ENCODE peak calls at places on chromosome 9, in four cellular contexts. J, W, C and Z are unnamed samples.

GRCh38 chr9:34347800-34348158 is 18.4 kb downstream of the NUDT2 start:
- DNase-seq in W (no peak), C (no peak), J (no peak), Z (no peak)

GRCh38 chr9:104074876-104075275 is 19.2 kb upstream of the SMC2 start:
- DNase-seq in W (no peak), J (no peak), C (peak; percentile 32), Z (no peak)

GRCh38 chr9:88976186-88976887 is 14.9 kb upstream of the S1PR3 start:
- DNase-seq in J (no peak), C (no peak), W (no peak), Z (no peak)

GRCh38 chr9:22040760-22041159 is 31.7 kb upstream of the CDKN2B start:
- DNase-seq in J (no peak), W (no peak), C (no peak), Z (no peak)

GRCh38 chr9:97970106-97970505 is 13.0 kb upstream of the ANP32B start:
- DNase-seq in J (no peak), C (no peak), W (no peak), Z (no peak)

GRCh38 chr9:84939766-84940165 is 270.2 kb downstream of the NTRK2 start:
- DNase-seq in J (no peak), W (no peak), C (no peak), Z (no peak)

GRCh38 chr9:114046876-114047275 is 31.2 kb downstream of the AMBP start:
- DNase-seq in W (no peak), J (no peak), C (no peak), Z (no peak)

GRCh38 chr9:128385493-128386205 is 14.5 kb downstream of the URM1 start:
- DNase-seq in W (peak; percentile 34), J (no peak), C (no peak), Z (no peak)

GRCh38 chr9:128323192-128323730 is 622 bp downstream of the COQ4 start:
- DNase-seq in W (no peak), C (no peak), J (peak; percentile 22), Z (no peak)

GRCh38 chr9:124477211-124478013 is 27.2 kb downstream of the ADGRD2 start:
- DNase-seq in J (peak; percentile 78), W (no peak), C (no peak), Z (no peak)

GRCh38 chr9:120374817-120375216 is 205.2 kb downstream of the CDK5RAP2 start:
- DNase-seq in C (no peak), W (no peak), J (no peak), Z (no peak)

GRCh38 chr9:92043002-92043401 is 72.2 kb downstream of the SPTLC1 start:
- DNase-seq in J (no peak), C (no peak), W (no peak), Z (no peak)

GRCh38 chr9:125807065-125807464 is 59.9 kb downstream of the PBX3 start:
- DNase-seq in C (no peak), W (no peak), J (no peak), Z (no peak)

GRCh38 chr9:23851024-23851629 is 25.1 kb upstream of the ELAVL2 start:
- DNase-seq in C (no peak), W (peak; percentile 68), J (no peak), Z (no peak)

GRCh38 chr9:9112001-9112725 is 1312.6 kb upstream of the DMAC1 start:
- DNase-seq in J (no peak), C (no peak), W (no peak), Z (no peak)

GRCh38 chr9:128882677-128883590 is 1.0 kb downstream of the LRRC8A start:
- DNase-seq in C (peak; percentile 31), J (peak; percentile 31), W (no peak), Z (no peak)

GRCh38 chr9:115157245-115157674 is 39.3 kb upstream of the TNC start:
- DNase-seq in W (no peak), J (no peak), C (no peak), Z (no peak)

GRCh38 chr9:17065062-17065461 is 69.8 kb upstream of the CNTLN start:
- DNase-seq in J (no peak), C (peak; percentile 2), W (no peak), Z (no peak)
- TF ChIP-seq ETV6 in J (no peak), C (no peak), W (no peak), Z (no peak)

GRCh38 chr9:76558465-76558864 is 99.5 kb downstream of the GCNT1 start:
- DNase-seq in C (no peak), W (no peak), J (no peak), Z (no peak)

GRCh38 chr9:76557674-76558073 is 98.7 kb downstream of the GCNT1 start:
- DNase-seq in C (no peak), J (no peak), W (no peak), Z (no peak)

GRCh38 chr9:76553680-76554079 is 94.7 kb downstream of the GCNT1 start:
- DNase-seq in W (no peak), C (no peak), J (no peak), Z (no peak)

DNA sequence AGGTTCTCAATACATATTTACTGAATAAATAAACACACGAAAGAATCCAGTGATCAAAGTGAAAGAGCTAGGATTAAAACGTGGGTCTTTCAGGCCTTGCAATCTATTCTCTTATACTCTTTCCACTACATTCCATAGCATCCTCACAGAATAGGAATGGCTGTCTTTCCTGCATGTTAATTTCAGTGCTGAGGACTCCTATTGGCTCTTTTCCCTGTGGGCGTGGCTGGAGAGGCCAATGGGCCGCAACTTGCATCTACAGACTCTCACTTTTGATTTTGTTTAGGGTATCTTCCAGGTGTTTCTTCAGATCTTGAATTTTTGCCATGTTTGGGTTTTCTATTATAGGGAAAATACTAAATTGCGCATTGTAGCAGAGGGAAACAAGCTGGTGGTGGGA is 93.8 kb downstream of the GCNT1 start:
- DNase-seq in W (no peak), J (peak; percentile 14), C (no peak), Z (no peak)
- TF ChIP-seq ETV6 in W (no peak), J (no peak), C (no peak), Z (no peak)

GRCh38 chr9:101369286-101369685 is 15.5 kb downstream of the BAAT start:
- DNase-seq in W (no peak), C (no peak), J (no peak), Z (no peak)
- TF ChIP-seq ETV6 in W (no peak), C (no peak), J (no peak), Z (no peak)

GRCh38 chr9:86822414-86822813 is 124.9 kb downstream of the GAS1 start:
- DNase-seq in W (no peak), J (no peak), C (no peak), Z (no peak)

GRCh38 chr9:86829496-86830046 is 117.7 kb downstream of the GAS1 start:
- DNase-seq in W (no peak), C (no peak), J (no peak), Z (no peak)

GRCh38 chr9:86828631-86829030 is 118.7 kb downstream of the GAS1 start:
- DNase-seq in J (no peak), W (no peak), C (no peak), Z (no peak)

GRCh38 chr9:86822006-86822405 is 125.3 kb downstream of the GAS1 start:
- DNase-seq in C (no peak), J (no peak), W (no peak), Z (no peak)

DNA sequence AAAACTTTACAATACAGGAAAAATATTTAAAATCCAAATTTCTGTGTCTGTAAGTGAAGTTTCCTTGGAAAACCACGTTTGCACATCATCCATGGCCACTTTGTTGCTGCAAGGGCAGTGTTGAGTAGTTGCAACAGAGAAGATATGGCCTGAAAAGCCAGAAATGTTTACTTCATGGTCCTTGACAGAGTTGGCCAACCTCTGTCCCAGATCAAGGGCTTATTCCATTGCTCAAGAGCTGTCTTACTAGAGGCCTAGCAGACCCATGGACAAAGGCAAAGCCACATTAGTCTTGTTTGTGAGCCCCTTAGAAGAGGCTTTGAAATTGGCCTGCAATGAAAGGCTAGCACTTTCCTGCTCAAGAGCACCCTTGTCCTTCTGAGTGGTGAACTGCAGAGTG is 119.4 kb downstream of the GAS1 start:
- DNase-seq in W (no peak), C (no peak), J (no peak), Z (no peak)
- TF ChIP-seq ETV6 in W (no peak), C (no peak), J (no peak), Z (no peak)

GRCh38 chr9:93064392-93065124 is 6.1 kb downstream of the SUSD3 start:
- DNase-seq in W (no peak), C (no peak), J (peak; percentile 44), Z (peak; percentile 94)
- TF ChIP-seq ETV6 in W (no peak), C (no peak), J (no peak), Z (peak; percentile 52)